ENCODE peak calls at places on chromosome 9, in ten cellular contexts. I is retinal pigment epithelial cell; C is fibroblast of lung; G is esophagus muscularis mucosa; W is GM13977; J is CD4-positive, alpha-beta T cell; S is endothelial cell; B is RWPE1; F is kidney; L is mesothelial cell of epicardium. K is an unnamed sample.

GRCh38 chr9:114538241-114538640 is 33.0 kb upstream of the WHRN start:
- DNase-seq in I (no peak), C (no peak), G (no peak), W (peak), J (peak), S (no peak), B (peak), F (no peak), L (no peak), K (peak)

GRCh38 chr9:77808750-77809079 is 160.6 kb upstream of the GNA14 start:
- DNase-seq in I (no peak), C (no peak), G (no peak), W (no peak), J (no peak), S (no peak), B (no peak), F (no peak), L (no peak), K (no peak)

GRCh38 chr9:93679536-93680444 is 103.4 kb downstream of the PHF2 start:
- DNase-seq in I (no peak), C (no peak), G (peak), W (no peak), J (peak), S (peak), B (no peak), F (peak), L (peak), K (peak)

GRCh38 chr9:120306561-120306960 is 273.4 kb downstream of the CDK5RAP2 start:
- DNase-seq in I (no peak), C (no peak), G (peak), W (no peak), J (no peak), S (no peak), B (no peak), F (no peak), L (no peak), K (no peak)

GRCh38 chr9:86093788-86094555 is 5.4 kb downstream of the GOLM1 start:
- DNase-seq in I (no peak), C (peak), G (no peak), W (no peak), J (no peak), S (no peak), B (no peak), F (peak), L (no peak), K (no peak)

GRCh38 chr9:19934301-19934868 is 145.5 kb upstream of the SLC24A2 start:
- DNase-seq in I (no peak), C (peak), G (no peak), W (no peak), J (no peak), S (peak), B (no peak), F (peak), L (no peak), K (peak)

GRCh38 chr9:112086627-112087026 is 88.5 kb downstream of the SUSD1 start:
- DNase-seq in I (no peak), C (peak), G (no peak), W (no peak), J (no peak), S (no peak), B (peak), F (no peak), L (no peak), K (no peak)

GRCh38 chr9:91736898-91737601 is 213.0 kb downstream of the ROR2 start:
- DNase-seq in I (no peak), C (no peak), G (no peak), W (no peak), J (no peak), S (no peak), B (no peak), F (no peak), L (no peak), K (no peak)

GRCh38 chr9:122228906-122229837 is at the start of gene LHX6:
- DNase-seq in I (no peak), C (peak), G (no peak), W (no peak), J (no peak), S (no peak), B (peak), F (peak), L (no peak), K (no peak)

GRCh38 chr9:8751531-8751930 is 952.0 kb upstream of the DMAC1 start:
- DNase-seq in I (no peak), C (peak), G (no peak), W (no peak), J (no peak), S (no peak), B (no peak), F (no peak), L (no peak), K (no peak)

GRCh38 chr9:136372561-136373299 is 739 bp downstream of the CARD9 start:
- DNase-seq in I (no peak), C (peak), G (no peak), W (no peak), J (no peak), S (no peak), B (peak), F (peak), L (no peak), K (peak)

GRCh38 chr9:77830618-77831285 is 182.6 kb upstream of the GNA14 start:
- DNase-seq in I (no peak), C (peak), G (no peak), W (no peak), J (no peak), S (no peak), B (no peak), F (no peak), L (no peak), K (no peak)

GRCh38 chr9:92438900-92439526 is 14.7 kb upstream of the OMD start:
- DNase-seq in I (no peak), C (no peak), G (no peak), W (no peak), J (no peak), S (no peak), B (peak), F (no peak), L (no peak), K (no peak)

GRCh38 chr9:111484564-111484878 is 338 bp upstream of the ECPAS start:
- DNase-seq in I (no peak), C (no peak), G (no peak), W (no peak), J (no peak), S (no peak), B (no peak), F (no peak), L (no peak), K (no peak)

GRCh38 chr9:136848393-136849037 is 694 bp upstream of the PHPT1 start:
- DNase-seq in I (no peak), C (no peak), G (no peak), W (peak), J (no peak), S (peak), B (peak), F (no peak), L (peak), K (peak)

GRCh38 chr9:135970128-135970815 is 9.1 kb upstream of the UBAC1 start:
- DNase-seq in I (no peak), C (no peak), G (no peak), W (no peak), J (no peak), S (no peak), B (no peak), F (peak), L (no peak), K (no peak)

GRCh38 chr9:115291841-115292240 is 173.9 kb upstream of the TNC start:
- DNase-seq in I (peak), C (peak), G (no peak), W (no peak), J (no peak), S (no peak), B (peak), F (no peak), L (peak), K (no peak)

GRCh38 chr9:68690088-68690487 is 15.0 kb upstream of the PIP5K1B start:
- DNase-seq in I (peak), C (no peak), G (peak), W (no peak), J (no peak), S (no peak), B (no peak), F (peak), L (no peak), K (no peak)

GRCh38 chr9:68683433-68683832 is 21.6 kb upstream of the PIP5K1B start:
- DNase-seq in I (no peak), C (no peak), G (no peak), W (no peak), J (no peak), S (no peak), B (no peak), F (no peak), L (no peak), K (no peak)

GRCh38 chr9:68685213-68685612 is 19.8 kb upstream of the PIP5K1B start:
- DNase-seq in I (no peak), C (no peak), G (no peak), W (no peak), J (no peak), S (no peak), B (no peak), F (no peak), L (no peak), K (no peak)

DNA sequence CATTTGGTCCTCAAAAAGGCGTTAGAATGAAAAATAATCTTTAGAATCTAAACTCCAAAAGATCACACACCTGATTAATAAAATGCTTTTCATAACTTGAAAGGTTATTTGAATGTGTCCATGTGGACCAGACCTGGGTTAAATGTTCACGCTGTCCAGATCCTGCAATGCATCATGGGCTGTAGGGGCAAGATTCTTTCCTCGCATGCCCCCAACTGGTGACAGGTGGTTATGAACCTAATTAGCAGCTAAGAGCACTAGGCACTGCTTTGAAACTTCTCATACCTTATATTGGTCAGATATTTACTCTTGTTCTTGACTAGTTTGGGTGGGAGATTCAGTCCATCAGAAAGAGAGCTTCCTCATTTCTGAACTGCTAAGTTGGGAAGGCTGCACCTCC is 19.3 kb upstream of the PIP5K1B start:
- DNase-seq in I (no peak), C (no peak), G (peak), W (peak), J (no peak), S (peak), B (no peak), F (no peak), L (no peak), K (peak)
- TF ChIP-seq CTCF in I (peak), C (no peak), G (no peak), W (peak), J (no peak), S (peak), B (no peak), F (peak), L (no peak), K (peak)

GRCh38 chr9:116450378-116451139 is 236.5 kb upstream of the TRIM32 start:
- DNase-seq in I (peak), C (peak), G (no peak), W (peak), J (no peak), S (no peak), B (no peak), F (peak), L (no peak), K (no peak)
- TF ChIP-seq CTCF in I (no peak), C (no peak), G (no peak), W (no peak), J (no peak), S (no peak), B (no peak), F (no peak), L (no peak), K (no peak)

DNA sequence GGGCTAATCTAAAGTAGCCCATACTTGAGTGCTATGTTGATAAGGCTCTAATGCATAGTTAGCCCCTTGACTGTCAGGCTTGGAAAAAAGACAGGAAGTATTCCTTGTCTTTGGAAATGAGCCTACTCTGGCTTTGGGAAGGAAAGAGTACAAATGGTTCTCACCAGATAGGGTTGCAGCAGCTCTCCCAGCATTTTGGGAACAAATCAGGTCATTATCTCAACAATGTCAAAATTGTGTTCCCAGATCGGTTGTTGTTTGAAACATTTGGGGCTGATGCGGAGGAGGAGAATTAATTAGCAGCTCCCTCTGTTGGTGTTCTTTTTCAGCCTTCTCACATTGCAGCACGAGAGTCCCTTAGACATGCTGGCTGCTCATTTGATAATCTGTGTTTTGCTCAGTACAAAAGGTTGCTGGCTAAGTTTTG is 294.7 kb upstream of the DMRT1 start:
- DNase-seq in I (no peak), C (peak), G (no peak), W (no peak), J (no peak), S (peak), B (no peak), F (no peak), L (no peak), K (no peak)
- TF ChIP-seq CTCF in I (peak), C (peak), G (peak), W (no peak), J (no peak), S (no peak), B (no peak), F (peak), L (no peak), K (peak)

DNA sequence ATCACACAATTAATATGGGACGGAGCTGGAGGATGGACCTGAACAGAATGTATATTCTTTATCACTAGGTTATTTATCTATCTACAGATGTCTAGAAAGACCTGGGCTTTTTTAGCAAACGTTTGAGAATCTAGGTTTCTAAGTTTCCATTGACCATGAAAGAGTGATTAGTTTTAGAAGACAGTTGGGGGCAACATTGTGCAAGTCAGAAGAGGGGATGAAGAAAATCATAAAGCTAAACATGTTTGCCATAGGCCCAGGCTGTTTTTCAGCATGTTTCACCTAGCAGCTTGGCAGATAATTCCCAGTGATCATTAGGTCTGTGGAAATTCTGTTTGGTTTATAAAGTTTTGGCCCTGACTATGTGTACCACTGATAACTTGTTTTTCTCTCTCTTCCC is 44.1 kb upstream of the CDKN2B start:
- DNase-seq in I (no peak), C (no peak), G (no peak), W (no peak), J (no peak), S (no peak), B (no peak), F (no peak), L (no peak), K (no peak)
- TF ChIP-seq CTCF in I (no peak), C (no peak), G (no peak), W (no peak), J (no peak), S (no peak), B (no peak), F (no peak), L (no peak), K (no peak)

DNA sequence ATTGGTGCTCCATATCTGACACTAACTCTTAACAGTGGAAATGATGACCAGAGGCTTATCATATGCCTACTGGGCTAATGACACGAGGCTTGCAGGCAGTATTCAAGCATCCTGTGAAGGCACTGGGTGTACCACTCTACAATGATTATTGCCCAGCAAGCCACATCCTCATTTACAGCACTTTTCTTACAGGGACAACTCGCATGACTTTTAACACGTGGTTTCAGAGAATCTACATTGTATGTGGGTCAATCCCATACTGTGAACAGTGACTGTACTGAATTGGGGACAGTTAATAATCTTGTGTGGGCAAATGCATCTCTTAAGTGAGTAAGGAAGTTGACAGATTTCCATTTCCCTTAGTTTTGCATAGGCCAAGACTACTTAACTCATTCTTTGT is 260.0 kb downstream of the TRPM3 start:
- DNase-seq in I (no peak), C (no peak), G (no peak), W (no peak), J (no peak), S (no peak), B (no peak), F (no peak), L (no peak), K (no peak)
- TF ChIP-seq CTCF in I (no peak), C (no peak), G (no peak), W (no peak), J (no peak), S (no peak), B (no peak), F (no peak), L (no peak), K (no peak)

GRCh38 chr9:68705636-68706578 is 867 bp downstream of the PIP5K1B start:
- DNase-seq in I (no peak), C (peak), G (peak), W (peak), J (no peak), S (peak), B (no peak), F (peak), L (peak), K (peak)

GRCh38 chr9:68704498-68704803 is 589 bp upstream of the PIP5K1B start:
- DNase-seq in I (no peak), C (no peak), G (no peak), W (no peak), J (no peak), S (no peak), B (no peak), F (no peak), L (no peak), K (no peak)

GRCh38 chr9:68706579-68707201 is 1.6 kb downstream of the PIP5K1B start:
- DNase-seq in I (no peak), C (no peak), G (peak), W (peak), J (no peak), S (no peak), B (no peak), F (no peak), L (no peak), K (no peak)

GRCh38 chr9:68703672-68704071 is 1.4 kb upstream of the PIP5K1B start:
- DNase-seq in I (no peak), C (no peak), G (no peak), W (no peak), J (no peak), S (no peak), B (no peak), F (no peak), L (no peak), K (no peak)

DNA sequence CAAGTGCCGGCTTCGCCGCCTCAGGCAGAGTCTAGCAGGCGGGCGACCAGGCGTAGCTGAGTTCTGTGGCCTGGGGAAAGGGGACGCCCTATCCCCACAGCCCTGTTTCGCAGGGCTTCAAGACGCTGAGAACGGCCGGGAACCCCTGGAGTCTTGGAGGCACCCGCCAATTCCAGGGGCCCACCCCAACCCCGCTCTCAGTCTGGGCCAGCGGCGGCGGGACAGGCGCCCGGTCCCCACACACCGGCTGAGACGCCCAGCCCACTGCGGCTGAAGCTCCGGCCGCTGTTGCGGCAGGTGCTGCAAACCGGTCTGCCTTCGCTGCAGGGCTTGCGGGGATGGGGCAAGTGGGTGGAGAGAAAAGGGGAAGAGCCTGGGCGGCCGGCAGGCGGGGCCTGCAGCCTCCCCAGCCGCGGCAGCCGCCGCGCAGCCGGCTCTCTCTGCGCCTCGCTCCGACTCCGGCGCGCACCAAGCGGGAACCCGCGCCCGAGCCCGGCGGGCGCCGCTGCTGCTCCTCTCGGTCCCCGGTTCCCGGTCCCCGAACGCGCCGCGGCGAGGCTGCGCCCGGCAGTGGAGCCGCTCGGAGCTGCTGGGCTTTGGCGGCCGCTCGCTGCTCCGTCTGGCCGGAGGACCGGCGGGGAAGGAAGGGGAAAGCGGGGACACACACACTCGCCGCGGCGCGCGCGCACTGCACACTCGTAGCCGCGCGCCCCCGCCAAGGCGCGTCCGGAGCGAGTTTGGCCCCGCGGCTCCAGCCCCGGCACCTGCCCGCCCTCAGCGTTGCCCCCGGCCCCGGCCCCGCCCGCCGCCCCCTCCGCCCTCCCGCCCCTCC is at the start of gene PIP5K1B:
- DNase-seq in I (no peak), C (peak), G (peak), W (peak), J (no peak), S (peak), B (peak), F (peak), L (peak), K (peak)
- TF ChIP-seq CTCF in I (no peak), C (no peak), G (no peak), W (peak), J (no peak), S (no peak), B (no peak), F (no peak), L (no peak), K (peak)

GRCh38 chr9:96318921-96319560 is 17.1 kb upstream of the HSD17B3 start:
- DNase-seq in I (no peak), C (no peak), G (no peak), W (no peak), J (no peak), S (no peak), B (no peak), F (no peak), L (no peak), K (no peak)
- TF ChIP-seq CTCF in I (no peak), C (no peak), G (no peak), W (no peak), J (no peak), S (no peak), B (no peak), F (no peak), L (no peak), K (no peak)

GRCh38 chr9:110007477-110008270 is 200.3 kb downstream of the C9orf152 start:
- DNase-seq in I (no peak), C (peak), G (no peak), W (peak), J (no peak), S (no peak), B (no peak), F (no peak), L (no peak), K (no peak)

GRCh38 chr9:110008663-110009062 is 199.3 kb downstream of the C9orf152 start:
- DNase-seq in I (no peak), C (no peak), G (no peak), W (no peak), J (no peak), S (no peak), B (no peak), F (no peak), L (no peak), K (no peak)

DNA sequence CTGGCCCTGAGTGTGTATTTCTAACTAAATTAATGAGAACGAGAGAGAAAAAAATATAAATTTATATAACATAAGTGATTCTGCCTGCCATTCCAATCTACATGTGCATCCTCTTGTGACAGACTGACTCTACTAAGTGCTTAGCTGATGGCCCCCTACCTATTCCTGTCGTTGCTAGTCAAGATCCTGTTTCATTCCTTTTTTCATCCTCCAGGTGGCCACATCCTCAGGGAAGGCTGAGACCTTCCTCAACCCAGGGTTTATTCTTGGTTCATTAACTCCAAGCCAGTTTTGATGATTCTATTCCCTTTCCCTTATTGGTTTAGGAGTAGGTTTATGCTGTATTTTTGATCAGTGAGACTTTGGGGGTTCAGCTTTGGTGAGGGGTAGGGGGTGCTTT is 201.3 kb downstream of the C9orf152 start:
- DNase-seq in I (no peak), C (no peak), G (no peak), W (no peak), J (no peak), S (no peak), B (peak), F (no peak), L (no peak), K (no peak)
- TF ChIP-seq CTCF in I (no peak), C (no peak), G (no peak), W (no peak), J (no peak), S (no peak), B (no peak), F (no peak), L (no peak), K (no peak)

K was measured in Peyer's patch.